ENCODE peak calls at places on chromosomes 6 and 20, in eight cellular contexts. B, P, S, W, O, X, Y and U are unnamed samples.

GRCh38 chr6:25062070-25062811 is 126.5 kb upstream of the RIPOR2 start:
- DNase-seq in W (no peak), P (no peak), B (no peak), S (no peak), O (no peak), X (no peak), Y (no peak), U (no peak)

GRCh38 chr6:26122402-26122792 is 35.2 kb downstream of the HFE start:
- DNase-seq in P (no peak), S (no peak), Y (no peak), B (no peak), O (no peak), W (no peak), X (no peak), U (no peak)

GRCh38 chr20:44095831-44096230 is 91.2 kb downstream of the JPH2 start:
- DNase-seq in Y (no peak), O (no peak), W (no peak), X (no peak), S (no peak), P (no peak), B (no peak), U (no peak)

GRCh38 chr20:53949319-53949839 is 121.0 kb downstream of the BCAS1 start:
- DNase-seq in W (no peak), O (peak; percentile 59), X (no peak), Y (peak; percentile 36), S (peak; percentile 36), B (peak; percentile 100), P (no peak), U (peak; percentile 34)

GRCh38 chr6:69783124-69783523 is 13.7 kb downstream of the LMBRD1 start:
- DNase-seq in B (no peak), P (no peak), W (no peak), X (no peak), Y (no peak), S (no peak), O (no peak), U (no peak)

GRCh38 chr20:54345301-54345724 is 130.1 kb upstream of the DOK5 start:
- DNase-seq in O (no peak), W (no peak), B (peak; percentile 100), S (no peak), X (no peak), P (no peak), Y (no peak), U (peak; percentile 85)

GRCh38 chr6:116847234-116847633 is 18.4 kb upstream of the GPRC6A start:
- DNase-seq in Y (no peak), W (no peak), S (no peak), O (no peak), X (no peak), B (peak; percentile 18), P (peak; percentile 30), U (no peak)

GRCh38 chr6:114366899-114367298 is 24.1 kb upstream of the HS3ST5 start:
- DNase-seq in S (no peak), Y (no peak), B (no peak), O (no peak), W (no peak), P (no peak), X (no peak), U (no peak)